ENCODE peak calls at places on chromosomes 13 and 19, in eight cellular contexts. I, B, X, P, W, R, V and A are unnamed samples.

GRCh38 chr19:7455600-7456296 is 33.1 kb downstream of the PEX11G start:
- DNase-seq in X (no peak), W (no peak), P (no peak), V (no peak), R (no peak), I (no peak), B (no peak), A (no peak)

GRCh38 chr13:59823495-59823894 is 340.2 kb downstream of the DIAPH3 start:
- DNase-seq in R (peak; percentile 83), I (peak; percentile 70), V (no peak), B (peak; percentile 41), W (no peak), P (peak; percentile 76), X (no peak), A (peak; percentile 7)

GRCh38 chr19:30566681-30567420 is 194.7 kb downstream of the ZNF536 start:
- DNase-seq in R (no peak), I (no peak), X (no peak), B (no peak), W (no peak), P (no peak), V (no peak), A (no peak)

GRCh38 chr19:3516675-3517207 is 10.6 kb downstream of the FZR1 start:
- DNase-seq in R (no peak), B (no peak), W (peak; percentile 47), V (no peak), I (no peak), P (no peak), X (no peak), A (no peak)

GRCh38 chr13:50805805-50806204 is 37.7 kb downstream of the DLEU7 start:
- DNase-seq in X (no peak), P (peak; percentile 2), B (no peak), V (peak; percentile 11), W (no peak), I (peak; percentile 46), R (peak; percentile 13), A (no peak)

GRCh38 chr19:8663920-8664670 is 33.7 kb downstream of the NFILZ start:
- DNase-seq in B (no peak), P (no peak), V (no peak), I (no peak), X (no peak), W (no peak), R (no peak), A (no peak)

GRCh38 chr13:92802776-92803175 is 423.8 kb upstream of the GPC6 start:
- DNase-seq in V (no peak), R (peak; percentile 79), X (no peak), B (no peak), I (no peak), W (no peak), P (peak; percentile 68), A (no peak)

GRCh38 chr19:49498475-49498874 is 2.2 kb downstream of the RPS11 start:
- DNase-seq in B (no peak), R (no peak), V (no peak), I (no peak), X (no peak), P (no peak), W (no peak), A (no peak)

GRCh38 chr13:74825170-74825948 is 656.6 kb downstream of the TBC1D4 start:
- DNase-seq in B (peak; percentile 85), W (no peak), P (peak; percentile 56), I (peak; percentile 85), X (no peak), R (peak; percentile 58), V (peak; percentile 79), A (no peak)

GRCh38 chr13:78607409-78608253 is 4.3 kb upstream of the POU4F1 start:
- DNase-seq in V (peak; percentile 62), W (no peak), B (no peak), R (no peak), P (no peak), X (no peak), I (no peak), A (no peak)
- TF ChIP-seq EZH2 in V (peak; percentile 86), W (no peak), B (peak; percentile 7), R (peak; percentile 54), P (peak; percentile 72), X (peak; percentile 87), I (peak; percentile 73), A (peak; percentile 70)

GRCh38 chr19:1052349-1052967 is 12.6 kb downstream of the ABCA7 start:
- DNase-seq in W (no peak), P (no peak), V (no peak), I (no peak), B (no peak), R (no peak), X (no peak), A (no peak)
- H3K9me3 ChIP-seq in W (no peaks in the 10 kb centered on the region), P (peaks cover 14% of the 10 kb centered on the region), V (no peaks in the 10 kb centered on the region), I (no peaks in the 10 kb centered on the region), B (no peaks in the 10 kb centered on the region), R (peaks cover 5% of the 10 kb centered on the region), X (no peaks in the 10 kb centered on the region), A (peaks cover 14% of the 10 kb centered on the region)

DNA sequence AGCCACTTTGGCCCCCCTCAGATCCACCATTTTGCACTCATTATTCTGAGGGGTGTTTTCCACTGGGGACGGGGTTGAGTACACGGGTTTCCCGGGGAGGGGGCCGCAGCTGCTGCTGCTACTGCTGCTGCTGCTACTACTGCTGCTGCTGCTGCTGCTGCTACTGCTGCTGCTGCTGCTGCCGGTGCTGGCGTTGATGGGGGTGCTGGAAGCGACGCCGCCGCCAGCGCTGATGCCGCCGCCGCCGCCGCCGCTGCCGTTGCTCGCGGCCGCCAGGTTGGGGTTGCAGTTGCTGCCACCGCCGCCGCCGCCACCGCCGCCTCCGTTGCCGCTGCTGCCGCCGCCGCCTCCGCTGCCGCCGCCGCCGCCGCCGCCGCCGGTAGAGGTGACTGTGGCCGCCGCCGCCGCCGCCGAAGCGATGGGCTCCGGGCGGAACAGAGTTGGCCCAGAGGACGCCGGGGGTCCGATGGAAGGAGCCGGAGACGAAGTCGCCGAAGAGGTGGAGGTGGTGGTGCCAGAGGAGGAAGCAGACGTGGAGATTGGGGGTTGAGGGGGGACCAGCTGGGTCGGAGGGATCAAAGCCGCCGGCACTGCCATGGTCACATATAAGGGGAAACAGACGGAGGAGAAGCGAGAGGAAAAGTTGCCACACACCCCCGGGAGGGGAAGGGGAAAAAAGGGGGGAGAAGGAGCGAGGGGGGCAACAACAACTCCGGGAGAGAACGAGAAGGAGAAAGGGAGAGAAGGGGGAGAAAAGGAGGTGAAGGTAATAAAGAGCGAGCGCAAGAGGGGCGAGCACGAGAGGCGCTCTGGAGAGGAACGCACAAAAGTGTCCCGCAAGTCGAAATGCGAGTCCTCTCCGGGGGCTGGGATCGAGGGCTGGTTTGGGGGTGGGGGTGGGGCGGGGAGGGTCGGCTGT is 572 bp downstream of the DACH1 start:
- DNase-seq in X (peak; percentile 44), W (no peak), B (peak; percentile 51), R (peak; percentile 17), I (peak; percentile 24), P (no peak), V (peak; percentile 71), A (no peak)
- TF ChIP-seq EZH2 in X (no peak), W (no peak), B (no peak), R (no peak), I (no peak), P (no peak), V (no peak), A (no peak)

GRCh38 chr19:52734340-52734892 is 428 bp downstream of the ZNF611 start:
- DNase-seq in P (no peak), V (peak; percentile 59), W (no peak), R (peak; percentile 22), I (peak; percentile 57), B (no peak), X (peak; percentile 40), A (no peak)
- H3K9me3 ChIP-seq in P (peaks cover 7% of the 10 kb centered on the region), V (no peaks in the 10 kb centered on the region), W (peaks cover 10% of the 10 kb centered on the region), R (no peaks in the 10 kb centered on the region), I (no peaks in the 10 kb centered on the region), B (no peaks in the 10 kb centered on the region), X (no peaks in the 10 kb centered on the region), A (no peaks in the 10 kb centered on the region)

GRCh38 chr19:13025819-13026477 is 30.7 kb downstream of the NFIX start:
- DNase-seq in P (no peak), R (no peak), W (no peak), I (no peak), B (peak; percentile 27), X (no peak), V (no peak), A (no peak)

GRCh38 chr19:13024958-13025653 is 29.8 kb downstream of the NFIX start:
- DNase-seq in R (peak; percentile 52), V (peak; percentile 51), B (peak; percentile 12), I (peak; percentile 56), W (no peak), P (no peak), X (no peak), A (no peak)

GRCh38 chr19:13027557-13027956 is 32.3 kb downstream of the NFIX start:
- DNase-seq in R (no peak), X (no peak), W (no peak), V (no peak), P (no peak), I (peak; percentile 55), B (peak; percentile 8), A (no peak)

GRCh38 chr19:13027031-13027430 is 31.8 kb downstream of the NFIX start:
- DNase-seq in P (no peak), X (no peak), B (no peak), R (no peak), I (peak; percentile 43), V (no peak), W (no peak), A (no peak)

DNA sequence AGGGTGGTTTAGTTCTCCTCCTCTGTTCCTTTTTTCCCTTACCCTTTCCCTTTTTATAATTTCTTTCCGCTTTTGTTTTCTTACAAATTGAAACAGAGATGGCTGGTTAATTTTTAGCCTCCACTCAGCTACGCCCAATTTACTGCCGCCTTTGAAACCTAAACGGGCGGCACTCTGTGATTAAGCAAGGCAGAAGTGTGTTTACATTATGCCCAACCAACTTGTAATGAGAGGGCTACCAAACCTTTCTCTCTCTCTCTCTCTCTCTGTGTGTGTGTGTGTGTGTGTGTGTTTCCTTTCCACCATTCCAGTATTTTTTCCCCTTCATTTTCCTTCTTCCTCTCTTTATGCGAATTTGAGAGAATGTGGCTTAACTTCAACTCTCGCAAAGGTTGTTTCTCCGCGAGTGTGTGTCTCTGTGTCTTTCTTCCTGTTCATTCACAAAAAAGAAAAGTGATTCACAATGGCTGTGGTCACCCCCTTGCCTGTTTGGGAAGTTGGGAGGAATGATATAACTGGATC is 31.3 kb downstream of the NFIX start:
- DNase-seq in R (peak; percentile 74), W (no peak), X (peak; percentile 46), I (peak; percentile 75), V (no peak), P (peak; percentile 68), B (peak; percentile 64), A (no peak)
- TF ChIP-seq EZH2 in R (no peak), W (no peak), X (no peak), I (no peak), V (no peak), P (no peak), B (no peak), A (no peak)